ENCODE peak calls at places on chromosomes 4 and X, in nine cellular contexts. Y, V, A, L, M, H, Z, K and J are unnamed samples. For H3K27me3, the result is how much of the 10 kb centered on the place peaks cover.

GRCh38 chr4:153641532-153641931 is 42.5 kb upstream of the TLR2 start:
- DNase-seq in Z (no peak), M (no peak), K (no peak), H (no peak), Y (no peak), V (no peak), L (no peak), A (no peak), J (peak)

GRCh38 chr4:97558204-97558804 is 585.0 kb downstream of the STPG2 start:
- DNase-seq in M (no peak), Z (no peak), V (no peak), L (no peak), H (no peak), K (no peak), Y (no peak), A (no peak), J (no peak)

GRCh38 chr4:5398056-5398455 is 310.3 kb downstream of the EVC2 start:
- DNase-seq in H (no peak), K (no peak), V (no peak), Z (no peak), A (no peak), M (peak), Y (no peak), L (no peak), J (no peak)

GRCh38 chr4:175087156-175087555 is 169.0 kb downstream of the ADAM29 start:
- DNase-seq in Z (no peak), Y (no peak), L (no peak), A (no peak), H (no peak), M (no peak), V (no peak), K (no peak), J (peak)

GRCh38 chr4:38075370-38076152 is 115.4 kb downstream of the PTTG2 start:
- DNase-seq in M (no peak), H (no peak), V (no peak), Y (no peak), Z (no peak), L (no peak), A (peak), K (peak), J (peak)

GRCh38 chr4:80963051-80963450 is 67.5 kb upstream of the BMP3 start:
- DNase-seq in H (no peak), A (peak), V (no peak), M (no peak), Z (no peak), Y (no peak), L (no peak), K (no peak), J (peak)

GRCh38 chr4:53702334-53703266 is 111.3 kb upstream of the LNX1 start:
- DNase-seq in A (peak), Y (peak), V (peak), K (no peak), H (peak), L (peak), M (peak), Z (peak), J (peak)

GRCh38 chr4:123127218-123127617 is 204.8 kb upstream of the NUDT6 start:
- DNase-seq in A (peak), H (no peak), Z (no peak), V (no peak), K (no peak), Y (no peak), M (no peak), L (no peak), J (peak)

GRCh38 chr4:128298852-128299251 is 11.2 kb upstream of the PGRMC2 start:
- DNase-seq in V (no peak), Z (no peak), M (no peak), L (no peak), H (no peak), Y (no peak), K (no peak), A (no peak), J (no peak)

GRCh38 chr4:75141162-75141561 is 208.2 kb downstream of the PARM1 start:
- DNase-seq in V (no peak), A (no peak), L (no peak), H (no peak), K (no peak), Z (no peak), Y (no peak), M (peak), J (no peak)

GRCh38 chr4:159283697-159284492 is 181.0 kb downstream of the RAPGEF2 start:
- DNase-seq in L (no peak), Y (no peak), H (no peak), A (peak), M (no peak), Z (no peak), K (no peak), V (no peak), J (peak)

GRCh38 chr4:58301384-58301783 is 1191.2 kb upstream of the IGFBP7 start:
- DNase-seq in Y (no peak), Z (no peak), L (no peak), H (no peak), V (no peak), K (no peak), A (no peak), M (peak), J (no peak)

GRCh38 chrX:140477987-140478386 is 26.9 kb downstream of the SOX3 start:
- DNase-seq in Y (no peak), V (no peak), L (no peak), Z (no peak), K (no peak), H (no peak), M (no peak), A (no peak), J (no peak)

GRCh38 chrX:49884290-49884862 is 5.1 kb downstream of the USP27X start:
- DNase-seq in H (peak), K (peak), M (peak), Y (peak), Z (no peak), A (peak), L (peak), V (peak), J (peak)

GRCh38 chrX:132226169-132226568 is 6.9 kb upstream of the RAP2C start:
- DNase-seq in Z (no peak), V (no peak), M (no peak), K (no peak), Y (no peak), A (no peak), L (no peak), H (no peak), J (no peak)

GRCh38 chrX:81489987-81490386 is 288.1 kb downstream of the SH3BGRL start:
- DNase-seq in Z (no peak), Y (no peak), V (no peak), M (no peak), L (no peak), A (no peak), K (no peak), H (no peak), J (peak)
- TF ChIP-seq CTCF in Z (no peak), Y (no peak), V (no peak), M (peak), L (no peak), A (no peak), K (no peak), H (no peak), J (no peak)

GRCh38 chrX:154800508-154801207 is 4.6 kb downstream of the MPP1 start:
- DNase-seq in Y (no peak), K (no peak), A (no peak), Z (no peak), H (no peak), L (no peak), M (no peak), V (no peak), J (no peak)
- H3K27me3 ChIP-seq in Y (under half), K (under half), A (under half), Z (under half), H (under half), L (under half), M (half or more), V (under half), J (under half)

GRCh38 chr4:95049838-95050237 is 292.1 kb downstream of the BMPR1B start:
- DNase-seq in Y (no peak), Z (no peak), H (no peak), M (no peak), A (peak), L (no peak), K (no peak), V (no peak), J (no peak)

GRCh38 chr4:95051689-95052026 is 293.9 kb downstream of the BMPR1B start:
- DNase-seq in L (no peak), M (no peak), A (no peak), Z (no peak), K (no peak), V (no peak), Y (no peak), H (no peak), J (no peak)

GRCh38 chr4:95045429-95045828 is 287.7 kb downstream of the BMPR1B start:
- DNase-seq in M (no peak), A (peak), H (no peak), Y (no peak), K (peak), V (no peak), Z (no peak), L (no peak), J (peak)

GRCh38 chr4:95048296-95048695 is 290.5 kb downstream of the BMPR1B start:
- DNase-seq in M (no peak), K (no peak), L (no peak), Y (no peak), V (no peak), Z (no peak), A (peak), H (no peak), J (no peak)

DNA sequence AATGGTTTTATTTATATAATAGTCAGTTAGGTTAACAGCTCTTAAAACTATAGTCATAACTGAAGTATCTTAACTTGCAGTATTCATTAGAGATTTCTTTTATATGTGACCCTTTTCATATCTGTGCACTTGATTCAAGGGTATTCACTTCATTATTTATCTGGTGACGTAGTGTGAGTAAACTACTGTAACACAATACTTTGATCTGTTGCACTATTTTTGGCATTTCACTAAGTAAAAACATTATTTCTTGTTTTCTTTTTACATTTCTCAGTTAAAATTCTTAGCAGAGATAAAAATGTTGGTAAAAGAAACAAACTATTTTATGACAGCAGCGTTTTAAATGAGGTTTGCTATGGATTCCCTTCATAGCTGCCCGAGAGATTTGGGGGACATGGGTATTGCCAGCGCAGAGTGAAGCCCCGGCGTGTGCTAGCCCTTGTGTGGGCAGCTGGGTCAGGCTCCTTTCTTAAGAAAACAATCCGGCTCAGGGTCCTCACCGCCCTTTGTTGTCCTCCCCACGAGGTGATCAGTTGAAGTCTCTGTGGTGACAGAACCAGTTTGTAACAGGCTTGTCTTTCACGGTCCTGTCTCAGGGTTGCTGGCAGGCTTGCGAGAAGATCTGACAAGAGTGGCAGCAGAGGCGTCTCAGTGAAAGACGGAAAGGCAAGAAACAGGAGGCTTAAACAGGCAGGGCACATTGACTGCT is 293.4 kb downstream of the BMPR1B start:
- DNase-seq in Y (no peak), Z (no peak), A (peak), M (peak), L (no peak), V (no peak), H (no peak), K (no peak), J (peak)
- H3K4me3 ChIP-seq in Y (no peak), Z (peak), A (no peak), M (peak), L (no peak), V (no peak), H (no peak), K (no peak), J (peak)

DNA sequence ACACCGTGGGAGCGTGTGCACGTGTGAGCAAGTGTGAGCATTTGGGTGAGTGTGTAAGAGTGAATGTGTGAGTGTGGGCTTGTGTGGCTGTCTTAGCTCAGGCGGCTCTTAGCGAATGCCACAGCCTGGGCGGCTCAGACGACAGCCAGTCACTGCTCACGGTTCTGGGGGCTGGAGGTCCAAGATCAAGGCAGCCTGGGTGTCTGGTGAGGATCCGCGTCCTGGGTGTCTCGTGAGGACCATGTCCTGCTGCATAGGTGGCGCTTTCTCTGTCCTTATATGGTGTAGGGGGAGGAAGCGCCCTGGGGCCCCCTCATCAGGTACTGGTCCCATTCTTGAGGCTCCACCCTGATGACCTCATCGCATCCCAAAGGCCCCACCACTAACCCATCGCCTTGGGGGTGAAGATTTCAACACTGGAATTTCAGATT is 4.5 kb downstream of the DOK7 start:
- DNase-seq in H (no peak), Y (no peak), L (no peak), Z (no peak), A (no peak), M (peak), K (no peak), V (peak), J (no peak)
- TF ChIP-seq CTCF in H (no peak), Y (no peak), L (no peak), Z (no peak), A (no peak), M (no peak), K (no peak), V (no peak), J (no peak)

GRCh38 chrX:13414006-13414647 is 94.3 kb upstream of the ATXN3L start:
- DNase-seq in H (no peak), Z (no peak), K (no peak), Y (no peak), M (no peak), A (no peak), L (no peak), V (no peak), J (no peak)

GRCh38 chrX:13415551-13415950 is 95.7 kb upstream of the ATXN3L start:
- DNase-seq in L (no peak), H (no peak), V (no peak), Z (no peak), M (no peak), Y (no peak), K (no peak), A (no peak), J (no peak)

GRCh38 chrX:13411496-13412207 is 91.8 kb upstream of the ATXN3L start:
- DNase-seq in A (no peak), Y (no peak), V (no peak), Z (no peak), K (no peak), L (no peak), H (no peak), M (no peak), J (no peak)

DNA sequence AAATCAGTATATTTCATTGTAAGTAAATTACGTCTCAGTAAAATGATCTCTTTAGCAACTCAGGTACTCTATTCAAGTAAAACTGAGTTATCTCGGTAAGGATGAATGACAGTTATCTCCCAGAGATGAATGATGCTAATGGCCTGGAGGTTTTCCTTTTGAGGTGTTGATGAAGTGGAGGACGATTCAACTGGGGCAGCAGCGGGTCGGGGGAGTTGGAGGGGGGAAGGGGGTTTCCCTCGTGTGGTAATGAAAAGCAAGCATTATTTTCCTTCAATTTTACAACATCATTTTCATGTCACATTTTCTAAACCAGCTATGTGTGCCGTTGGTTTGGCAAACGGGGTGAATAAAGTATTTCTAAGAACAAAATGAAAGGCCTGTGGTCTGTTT is 92.4 kb upstream of the ATXN3L start:
- DNase-seq in L (no peak), A (no peak), H (no peak), V (no peak), M (no peak), Z (no peak), K (no peak), Y (no peak), J (no peak)
- H3K27me3 ChIP-seq in L (under half), A (under half), H (under half), V (under half), M (under half), Z (under half), K (under half), Y (under half), J (under half)

DNA sequence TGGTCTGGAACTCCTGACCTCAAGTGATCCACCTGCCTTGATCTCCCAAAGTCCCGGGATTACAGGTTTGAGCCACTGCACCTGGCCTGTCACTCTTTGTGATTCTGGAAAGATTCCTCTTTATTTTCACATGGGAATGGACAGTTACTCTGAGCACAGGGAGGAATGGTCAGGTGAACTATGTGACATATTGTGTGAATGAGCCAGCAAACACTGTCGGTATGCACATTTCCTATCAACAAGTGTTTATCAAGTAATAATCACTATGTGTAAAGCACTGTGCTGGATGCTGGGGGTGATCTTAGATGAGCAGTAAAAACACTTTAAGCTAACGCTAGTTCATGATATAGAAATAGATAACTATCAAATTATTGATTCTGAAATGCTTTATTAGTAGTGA is 97.5 kb downstream of the LIMCH1 start:
- DNase-seq in Y (no peak), M (no peak), L (no peak), V (no peak), A (no peak), K (no peak), H (no peak), Z (no peak), J (no peak)
- H3K4me3 ChIP-seq in Y (no peak), M (no peak), L (no peak), V (no peak), A (no peak), K (no peak), H (no peak), Z (no peak), J (no peak)

DNA sequence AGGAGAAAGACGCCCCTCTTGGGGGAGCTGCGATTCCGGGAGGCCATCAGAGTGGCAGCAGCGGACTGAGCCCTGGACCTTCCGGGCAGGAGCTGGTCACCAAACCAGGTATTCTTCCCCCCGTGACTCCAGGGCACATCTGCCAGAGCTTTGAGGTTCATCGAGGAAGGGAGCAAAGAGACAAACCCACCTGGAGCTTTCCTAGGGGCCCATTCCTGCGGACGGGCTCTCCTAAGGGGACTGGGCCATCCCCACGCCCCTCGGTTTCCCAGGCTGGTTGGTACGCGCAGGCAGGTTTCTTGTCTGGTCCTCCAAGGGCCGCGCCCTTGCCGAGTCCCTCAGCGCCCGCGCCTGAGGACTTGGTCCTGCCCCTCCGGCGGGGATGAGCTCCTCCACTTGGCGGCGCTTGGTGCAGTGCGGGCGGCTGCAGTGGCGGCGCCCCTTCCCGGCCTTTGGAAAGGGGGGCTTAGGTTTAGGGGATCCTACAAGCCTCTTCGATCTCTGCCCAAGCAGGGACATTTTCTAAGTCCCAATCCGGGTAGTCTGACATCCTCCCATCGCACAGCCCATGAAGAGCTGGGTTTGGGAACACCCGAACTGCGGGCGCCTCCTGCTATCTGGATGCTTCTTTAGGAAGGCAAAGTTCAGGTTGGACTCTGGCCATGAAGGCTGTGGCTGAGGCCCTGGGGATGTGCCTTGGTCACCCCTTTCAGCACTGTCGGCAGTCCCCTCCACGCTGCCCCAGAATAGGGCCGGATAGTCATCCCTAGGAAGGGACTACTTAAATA is 543 bp downstream of the STBD1 start:
- DNase-seq in H (peak), V (no peak), Z (no peak), K (peak), A (peak), M (peak), L (peak), Y (no peak), J (peak)
- TF ChIP-seq CTCF in H (peak), V (peak), Z (peak), K (peak), A (peak), M (peak), L (peak), Y (no peak), J (peak)